ENCODE peak calls at places on chromosomes 2 and 18, in four cellular contexts. M is K562, E is GM12878, F is HepG2. K is an unnamed sample.

GRCh38 chr2:46984034-46984433 is 68.4 kb upstream of the MCFD2 start:
- DNase-seq in M (no peak), E (no peak), F (no peak), K (no peak)

GRCh38 chr2:58221909-58222308 is 19.2 kb downstream of the FANCL start:
- DNase-seq in M (no peak), E (no peak), F (no peak), K (no peak)

GRCh38 chr2:8004250-8004681 is 677.6 kb upstream of the ID2 start:
- DNase-seq in M (peak; percentile 80), E (no peak), F (no peak), K (no peak)

GRCh38 chr2:28691774-28692281 is 59.8 kb upstream of the PPP1CB start:
- DNase-seq in M (no peak), E (no peak), F (peak; percentile 92), K (peak; percentile 49)

GRCh38 chr2:218434456-218434855 is 15.5 kb downstream of the VIL1 start:
- DNase-seq in M (no peak), E (no peak), F (no peak), K (no peak)

GRCh38 chr2:175030380-175031271 is 25.4 kb upstream of the CHN1 start:
- DNase-seq in M (no peak), E (no peak), F (peak; percentile 77), K (peak; percentile 82)

GRCh38 chr18:25453556-25454269 is 101.7 kb upstream of the ZNF521 start:
- DNase-seq in M (no peak), E (no peak), F (no peak), K (no peak)

GRCh38 chr2:58146707-58147106 is 94.4 kb downstream of the FANCL start:
- DNase-seq in M (no peak), E (no peak), F (no peak), K (no peak)

GRCh38 chr2:85949280-85949679 is 60.5 kb upstream of the ST3GAL5 start:
- DNase-seq in M (no peak), E (no peak), F (no peak), K (no peak)

GRCh38 chr2:237864940-237865622 is 5.7 kb downstream of the RAMP1 start:
- DNase-seq in M (no peak), E (no peak), F (no peak), K (no peak)

GRCh38 chr18:48928787-48929186 is 22.0 kb downstream of the SMAD7 start:
- DNase-seq in M (no peak), E (peak; percentile 72), F (peak; percentile 65), K (no peak)

GRCh38 chr2:201859886-201860285 is 53.5 kb downstream of the CDK15 start:
- DNase-seq in M (no peak), E (no peak), F (no peak), K (no peak)

GRCh38 chr2:108533832-108534576 is at the start of gene LIMS1:
- DNase-seq in M (peak; percentile 97), E (peak; percentile 50), F (peak; percentile 82), K (peak; percentile 85)

GRCh38 chr2:196618661-196619060 is 20.9 kb upstream of the CCDC150 start:
- DNase-seq in M (no peak), E (no peak), F (no peak), K (no peak)

GRCh38 chr2:20589975-20590703 is 60.8 kb downstream of the HS1BP3 start:
- DNase-seq in M (no peak), E (no peak), F (no peak), K (no peak)

DNA sequence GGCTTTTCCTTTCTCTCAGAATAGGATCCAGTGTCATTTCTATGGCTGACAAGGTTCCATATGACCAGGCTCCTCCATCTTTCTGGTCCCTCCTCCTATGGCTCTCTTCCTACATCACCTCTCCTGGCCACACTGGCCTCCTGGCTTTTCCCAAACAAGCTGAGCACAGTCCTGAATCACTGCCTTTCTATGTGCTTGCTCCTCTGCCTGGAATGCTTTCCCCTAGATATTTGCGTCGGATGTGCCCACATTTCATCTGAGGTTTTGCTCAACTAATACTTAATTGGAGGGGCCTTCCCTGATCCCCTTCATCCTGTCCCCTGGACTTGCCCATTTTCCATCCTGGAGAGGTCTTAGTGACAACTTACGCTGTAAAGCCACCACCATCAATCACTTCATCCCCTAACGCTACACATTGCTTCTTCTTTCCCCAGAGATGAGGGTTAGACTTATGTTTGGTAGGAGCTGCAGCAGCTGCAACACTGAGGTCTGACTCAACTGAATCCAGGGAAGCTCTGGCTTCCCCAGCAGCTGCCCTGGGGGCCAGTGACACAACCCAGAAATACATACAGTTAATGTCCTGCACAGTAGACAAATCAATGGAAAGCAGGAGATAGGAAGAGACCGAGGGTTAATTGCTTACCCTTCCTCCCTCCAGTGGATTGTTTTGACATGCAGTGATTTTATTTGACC is 42.9 kb downstream of the QPCT start:
- DNase-seq in M (no peak), E (no peak), F (no peak), K (no peak)
- H2AFZ ChIP-seq in M (no peak overlapping the region), E (no peak overlapping the region), F (no peak overlapping the region), K (no peak overlapping the region)

DNA sequence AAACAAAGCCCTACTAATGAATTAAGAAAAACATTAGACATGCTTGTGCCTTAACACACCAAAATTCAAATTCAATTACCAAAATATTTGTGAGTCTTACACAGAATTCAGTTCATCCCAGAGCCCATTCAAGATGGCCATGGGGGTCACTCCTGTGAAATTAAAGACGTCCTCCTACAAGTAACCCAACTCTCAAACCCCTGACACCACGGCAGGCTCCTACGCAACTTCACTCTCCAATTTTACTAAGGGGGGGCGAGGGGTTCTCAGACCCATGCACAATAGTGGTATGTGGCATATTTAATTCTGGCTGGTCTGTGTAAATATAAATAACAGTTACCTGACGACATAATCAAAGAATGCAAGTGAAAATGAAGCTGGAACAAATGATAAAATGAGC is 5.0 kb downstream of the ZNF516 start:
- DNase-seq in M (no peak), E (no peak), F (no peak), K (no peak)
- TF ChIP-seq JUNB in M (no peak), E (no peak), F (no peak), K (no peak)

DNA sequence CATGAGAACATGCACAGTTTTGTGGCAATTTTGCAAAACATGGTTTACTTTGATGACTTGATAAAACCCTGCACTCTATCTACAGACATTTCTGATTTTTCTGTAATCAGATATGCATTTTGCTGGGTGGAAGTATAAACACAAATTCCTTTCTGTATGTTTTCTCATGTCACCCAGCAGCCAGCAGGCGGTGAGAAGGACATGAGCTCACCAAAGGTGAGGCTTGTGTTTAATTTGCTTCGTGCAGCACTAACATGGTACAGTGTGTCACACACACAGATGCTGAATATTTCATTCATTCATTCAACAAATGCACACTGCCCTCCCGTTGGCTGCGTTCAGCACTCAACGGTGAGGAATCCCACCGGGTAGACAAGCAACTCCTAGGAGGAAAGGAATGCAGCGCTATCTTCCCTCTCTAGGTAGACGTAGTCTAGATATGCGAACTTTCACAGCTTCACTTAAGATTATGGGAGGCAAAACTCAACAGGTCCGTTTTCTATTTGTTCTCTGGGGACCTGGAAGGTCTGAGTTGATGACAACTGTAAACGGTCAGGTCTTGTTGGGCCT is 85.2 kb downstream of the LONRF2 start:
- DNase-seq in M (no peak), E (no peak), F (no peak), K (no peak)
- H2AFZ ChIP-seq in M (no peak overlapping the region), E (no peak overlapping the region), F (no peak overlapping the region), K (no peak overlapping the region)

GRCh38 chr2:676647-677055 is 555 bp downstream of the TMEM18 start:
- DNase-seq in M (peak; percentile 96), E (peak; percentile 91), F (peak; percentile 95), K (peak; percentile 98)
- TF ChIP-seq JUNB in M (no peak), E (no peak), F (no peak), K (no peak)

GRCh38 chr2:3703741-3704355 is 473 bp downstream of the DCDC2C start:
- DNase-seq in M (no peak), E (no peak), F (no peak), K (peak; percentile 38)
- H2AFZ ChIP-seq in M (no peak overlapping the region), E (no peak overlapping the region), F (no peak overlapping the region), K (peak overlapping the region; percentile 72)